ENCODE peak calls at places on chromosomes 12 and 14, in ten cellular contexts. E, Q, J, M, D, R, T, W, H and X are unnamed samples.
A peak's percentile ranks its signal among the peaks of the same experiment; 100 is the strongest.

GRCh38 chr14:21999400-21999799 is 325.8 kb upstream of the OR4E1 start:
- DNase-seq in E (no peak), Q (no peak), J (no peak), M (no peak), D (no peak), R (peak; percentile 5), T (no peak), W (no peak), H (no peak), X (no peak)

GRCh38 chr12:47752121-47752520 is 6.6 kb downstream of the RAPGEF3 start:
- DNase-seq in E (no peak), Q (no peak), J (no peak), M (no peak), D (no peak), R (no peak), T (no peak), W (no peak), H (no peak), X (no peak)

GRCh38 chr12:116818341-116818856 is 62.8 kb downstream of the HRK start:
- DNase-seq in E (no peak), Q (no peak), J (peak; percentile 30), M (no peak), D (no peak), R (no peak), T (no peak), W (peak; percentile 35), H (peak; percentile 78), X (no peak)

GRCh38 chr12:57906821-57907220 is 34.5 kb upstream of the ATP23 start:
- DNase-seq in E (no peak), Q (no peak), J (no peak), M (no peak), D (no peak), R (no peak), T (no peak), W (no peak), H (no peak), X (no peak)

GRCh38 chr12:92987362-92987761 is 58.3 kb upstream of the EEA1 start:
- DNase-seq in E (no peak), Q (peak; percentile 48), J (no peak), M (peak; percentile 77), D (no peak), R (peak; percentile 81), T (no peak), W (peak; percentile 39), H (peak; percentile 87), X (peak; percentile 79)

GRCh38 chr14:60095781-60096450 is 4.2 kb downstream of the PCNX4 start:
- DNase-seq in E (no peak), Q (no peak), J (no peak), M (no peak), D (no peak), R (no peak), T (no peak), W (no peak), H (peak; percentile 51), X (no peak)

GRCh38 chr14:94914191-94914590 is 144.3 kb upstream of the GSC start:
- DNase-seq in E (no peak), Q (no peak), J (no peak), M (no peak), D (no peak), R (no peak), T (no peak), W (no peak), H (no peak), X (no peak)

GRCh38 chr12:24948452-24948815 is 467 bp downstream of the BCAT1 start:
- DNase-seq in E (no peak), Q (no peak), J (peak; percentile 48), M (no peak), D (no peak), R (no peak), T (no peak), W (no peak), H (peak; percentile 67), X (no peak)

GRCh38 chr12:18373176-18373575 is 111.9 kb downstream of the PIK3C2G start:
- DNase-seq in E (no peak), Q (no peak), J (no peak), M (no peak), D (no peak), R (no peak), T (no peak), W (no peak), H (no peak), X (no peak)

GRCh38 chr14:67524152-67524963 is 8.7 kb upstream of the PLEKHH1 start:
- DNase-seq in E (no peak), Q (no peak), J (no peak), M (no peak), D (no peak), R (peak; percentile 48), T (no peak), W (no peak), H (no peak), X (no peak)

GRCh38 chr12:47828967-47829482 is 9.3 kb upstream of the HDAC7 start:
- DNase-seq in E (peak; percentile 88), Q (no peak), J (no peak), M (no peak), D (no peak), R (peak; percentile 75), T (no peak), W (peak; percentile 91), H (peak; percentile 50), X (no peak)

GRCh38 chr12:28378749-28379148 is 188.5 kb downstream of the CCDC91 start:
- DNase-seq in E (no peak), Q (peak; percentile 61), J (no peak), M (no peak), D (no peak), R (no peak), T (no peak), W (no peak), H (no peak), X (no peak)

GRCh38 chr14:45252356-45253069 is 489 bp downstream of the MIS18BP1 start:
- DNase-seq in E (no peak), Q (no peak), J (no peak), M (no peak), D (no peak), R (peak; percentile 11), T (no peak), W (no peak), H (peak; percentile 25), X (peak; percentile 22)

GRCh38 chr12:69929531-69929930 is 104.5 kb downstream of the MYRFL start:
- DNase-seq in E (no peak), Q (no peak), J (no peak), M (no peak), D (no peak), R (no peak), T (no peak), W (no peak), H (no peak), X (no peak)

GRCh38 chr12:131844140-131844539 is 15.9 kb downstream of the MMP17 start:
- DNase-seq in E (no peak), Q (no peak), J (no peak), M (no peak), D (no peak), R (no peak), T (no peak), W (no peak), H (no peak), X (no peak)

GRCh38 chr12:47343684-47344567 is 264.2 kb upstream of the AMIGO2 start:
- DNase-seq in E (no peak), Q (peak; percentile 36), J (no peak), M (no peak), D (no peak), R (no peak), T (no peak), W (no peak), H (peak; percentile 5), X (no peak)

GRCh38 chr12:113766880-113767878 is 198.9 kb downstream of the RBM19 start:
- DNase-seq in E (no peak), Q (peak; percentile 47), J (no peak), M (no peak), D (no peak), R (peak; percentile 65), T (no peak), W (no peak), H (peak; percentile 38), X (no peak)

GRCh38 chr14:74324945-74325361 is 22.2 kb upstream of the ABCD4 start:
- DNase-seq in E (no peak), Q (no peak), J (peak; percentile 37), M (no peak), D (no peak), R (no peak), T (no peak), W (no peak), H (peak; percentile 36), X (no peak)

GRCh38 chr12:100229036-100229635 is 28.5 kb downstream of the ACTR6 start:
- DNase-seq in E (no peak), Q (no peak), J (no peak), M (no peak), D (no peak), R (peak; percentile 18), T (no peak), W (no peak), H (peak; percentile 38), X (no peak)

GRCh38 chr12:91210577-91210976 is 28.0 kb upstream of the DCN start:
- DNase-seq in E (no peak), Q (no peak), J (no peak), M (no peak), D (no peak), R (no peak), T (no peak), W (no peak), H (peak; percentile 1), X (no peak)

GRCh38 chr12:104667139-104667538 is 210.4 kb downstream of the CHST11 start:
- DNase-seq in E (no peak), Q (no peak), J (no peak), M (no peak), D (no peak), R (no peak), T (no peak), W (peak; percentile 83), H (no peak), X (no peak)

GRCh38 chr14:67056684-67057083 is 132.6 kb upstream of the GARIN2 start:
- DNase-seq in E (peak; percentile 60), Q (no peak), J (no peak), M (no peak), D (no peak), R (no peak), T (no peak), W (no peak), H (no peak), X (no peak)

GRCh38 chr12:91009319-91009950 is 4.7 kb upstream of the EPYC start:
- DNase-seq in E (no peak), Q (peak; percentile 15), J (peak; percentile 10), M (no peak), D (no peak), R (peak; percentile 68), T (no peak), W (no peak), H (no peak), X (no peak)

GRCh38 chr12:52926596-52927241 is 21.8 kb upstream of the KRT8 start:
- DNase-seq in E (no peak), Q (no peak), J (no peak), M (no peak), D (no peak), R (peak; percentile 95), T (no peak), W (no peak), H (no peak), X (no peak)

GRCh38 chr14:43408472-43408871 is 1098.6 kb downstream of the FSCB start:
- DNase-seq in E (no peak), Q (no peak), J (no peak), M (no peak), D (no peak), R (no peak), T (no peak), W (no peak), H (no peak), X (no peak)